ENCODE peak calls at places on chromosomes 5 and 9, in four cellular contexts. K is suprapubic skin; V is mammary epithelial cell; G is CD8-positive, alpha-beta T cell. N is an unnamed sample.

GRCh38 chr5:80070338-80071056 is 35.3 kb downstream of the THBS4 start:
- DNase-seq in K (no peak), G (no peak), V (no peak), N (no peak)

GRCh38 chr5:151067632-151068031 is 13.2 kb downstream of the TNIP1 start:
- DNase-seq in V (no peak), G (no peak), K (no peak), N (no peak)

GRCh38 chr9:100472725-100473261 is at the start of gene TMEFF1:
- DNase-seq in G (peak), V (peak), K (no peak), N (peak)

GRCh38 chr5:168219515-168220410 is 71.7 kb upstream of the WWC1 start:
- DNase-seq in K (no peak), G (no peak), V (peak), N (peak)

GRCh38 chr5:62934319-62934718 is 355.7 kb downstream of the LRRC70 start:
- DNase-seq in V (no peak), K (no peak), G (no peak), N (no peak)

GRCh38 chr5:167639761-167640160 is 651.7 kb upstream of the WWC1 start:
- DNase-seq in K (no peak), V (no peak), G (no peak), N (peak)

GRCh38 chr9:96376926-96377874 is 6.3 kb downstream of the SLC35D2 start:
- DNase-seq in G (no peak), K (no peak), V (peak), N (peak)

GRCh38 chr5:145936401-145937131 is at the start of gene SH3RF2:
- DNase-seq in G (no peak), V (peak), K (peak), N (peak)

GRCh38 chr9:132776268-132776667 is 101.8 kb downstream of the AK8 start:
- DNase-seq in K (no peak), G (no peak), V (no peak), N (no peak)

GRCh38 chr5:54249210-54250028 is 61.0 kb downstream of the ARL15 start:
- DNase-seq in G (peak), K (no peak), V (no peak), N (peak)

GRCh38 chr9:981491-981898 is 5.0 kb downstream of the DMRT3 start:
- DNase-seq in V (no peak), G (no peak), K (no peak), N (no peak)

GRCh38 chr5:163387970-163388369 is 49.4 kb upstream of the CCNG1 start:
- DNase-seq in K (no peak), G (no peak), V (no peak), N (no peak)

GRCh38 chr9:33510264-33511183 is 13.5 kb upstream of the ANKRD18B start:
- DNase-seq in G (peak), V (peak), K (peak), N (peak)

GRCh38 chr5:66958984-66959641 is 237.5 kb downstream of the CD180 start:
- DNase-seq in G (no peak), V (peak), K (peak), N (peak)

GRCh38 chr5:43702815-43703214 is 99.8 kb downstream of the NNT start:
- DNase-seq in G (no peak), V (no peak), K (no peak), N (peak)

GRCh38 chr5:38193015-38193581 is 65.3 kb upstream of the EGFLAM start:
- DNase-seq in K (peak), G (peak), V (peak), N (peak)

GRCh38 chr5:170541146-170541769 is 37.4 kb downstream of the KCNIP1 start:
- DNase-seq in V (no peak), K (no peak), G (no peak), N (no peak)

GRCh38 chr9:2662496-2662895 is 40.9 kb downstream of the VLDLR start:
- DNase-seq in G (no peak), K (no peak), V (no peak), N (no peak)

GRCh38 chr9:37632479-37632878 is 18.3 kb upstream of the FRMPD1 start:
- DNase-seq in K (no peak), V (no peak), G (no peak), N (no peak)

GRCh38 chr5:154296525-154297159 is 106.1 kb downstream of the GALNT10 start:
- DNase-seq in K (no peak), V (no peak), G (no peak), N (no peak)

GRCh38 chr9:127397722-127398647 is 1.0 kb downstream of the SLC2A8 start:
- DNase-seq in G (peak), K (no peak), V (peak), N (peak)

GRCh38 chr5:171980729-171981128 is 25.7 kb downstream of the FBXW11 start:
- DNase-seq in V (no peak), K (no peak), G (no peak), N (no peak)

GRCh38 chr9:36961568-36962360 is 72.3 kb downstream of the PAX5 start:
- DNase-seq in K (no peak), G (no peak), V (no peak), N (no peak)

GRCh38 chr5:20833081-20833627 is 845.2 kb upstream of the CDH18 start:
- DNase-seq in V (no peak), K (no peak), G (no peak), N (no peak)

GRCh38 chr5:83628360-83628759 is 92.3 kb downstream of the HAPLN1 start:
- DNase-seq in V (no peak), G (no peak), K (no peak), N (peak)

GRCh38 chr5:172710695-172711094 is 60.3 kb downstream of the DUSP1 start:
- DNase-seq in G (no peak), K (no peak), V (no peak), N (no peak)

GRCh38 chr9:121699271-121700164 is 48.1 kb downstream of the DAB2IP start:
- DNase-seq in G (peak), K (peak), V (peak), N (peak)

GRCh38 chr9:94697972-94698581 is 28.4 kb upstream of the AOPEP start:
- DNase-seq in K (no peak), G (no peak), V (peak), N (peak)

GRCh38 chr5:26323794-26324193 is 714.6 kb downstream of the CDH9 start:
- DNase-seq in K (no peak), V (no peak), G (no peak), N (no peak)

GRCh38 chr9:136673088-136673969 is 10.6 kb downstream of the EGFL7 start:
- DNase-seq in K (no peak), G (no peak), V (no peak), N (no peak)

GRCh38 chr9:136675477-136676296 is 11.6 kb downstream of the AGPAT2 start:
- DNase-seq in K (no peak), V (no peak), G (no peak), N (no peak)

GRCh38 chr9:136674786-136675349 is 12.2 kb downstream of the EGFL7 start:
- DNase-seq in G (no peak), V (no peak), K (no peak), N (no peak)

GRCh38 chr9:136672431-136673087 is 9.8 kb downstream of the EGFL7 start:
- DNase-seq in K (no peak), V (no peak), G (no peak), N (no peak)

DNA sequence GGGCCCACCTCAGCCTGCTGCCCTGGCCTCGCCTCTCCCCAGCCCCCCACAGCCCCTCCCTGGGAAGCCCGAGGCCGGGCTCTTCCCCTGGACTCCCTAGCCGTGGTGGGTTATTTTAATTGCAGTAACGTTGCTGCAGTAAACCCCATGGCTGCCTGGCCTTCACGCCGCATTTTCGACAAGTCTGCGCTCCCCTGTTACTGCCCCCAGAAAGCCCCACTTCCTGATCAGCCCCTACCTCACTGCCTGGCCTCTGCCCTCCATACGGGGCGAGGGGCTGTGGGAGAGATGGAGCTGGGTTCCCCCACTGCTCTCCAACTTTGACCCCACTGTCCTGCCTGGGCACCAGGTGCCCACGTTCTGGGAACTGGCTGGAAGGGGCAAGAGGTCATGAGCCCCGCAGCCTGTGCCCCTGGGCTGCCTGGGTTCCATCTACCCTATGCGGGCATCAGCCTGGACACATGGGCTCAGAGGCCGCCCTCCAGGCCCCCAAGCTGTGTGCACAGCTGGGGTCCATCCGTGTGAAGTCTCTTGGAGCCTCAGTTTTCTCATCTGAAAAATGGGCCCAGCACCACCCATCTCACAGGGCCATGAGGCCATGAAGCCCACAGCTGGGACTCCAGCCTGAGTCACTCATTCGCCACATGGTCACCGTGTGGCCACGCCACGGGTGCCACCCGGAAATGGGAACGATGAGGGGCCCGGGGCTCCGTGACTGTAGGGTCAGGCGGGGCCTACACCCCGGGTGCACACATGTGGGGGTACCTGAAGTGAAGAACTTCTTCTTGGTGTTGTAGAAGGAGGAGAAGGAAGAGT is 11.5 kb downstream of the EGFL7 start:
- DNase-seq in K (no peak), V (no peak), G (no peak), N (no peak)
- H3K4me3 ChIP-seq in K (no peak), V (no peak), G (no peak), N (no peak)

GRCh38 chr5:179816401-179817070 is 4.2 kb upstream of the SQSTM1 start:
- DNase-seq in V (no peak), K (peak), G (no peak), N (no peak)

GRCh38 chr5:179819296-179820126 is 1.2 kb upstream of the SQSTM1 start:
- DNase-seq in G (peak), V (peak), K (no peak), N (peak)

GRCh38 chr5:179815491-179816249 is 5.0 kb upstream of the SQSTM1 start:
- DNase-seq in K (no peak), V (no peak), G (no peak), N (no peak)

GRCh38 chr5:179818746-179819295 is 1.9 kb upstream of the SQSTM1 start:
- DNase-seq in K (peak), G (peak), V (peak), N (peak)

DNA sequence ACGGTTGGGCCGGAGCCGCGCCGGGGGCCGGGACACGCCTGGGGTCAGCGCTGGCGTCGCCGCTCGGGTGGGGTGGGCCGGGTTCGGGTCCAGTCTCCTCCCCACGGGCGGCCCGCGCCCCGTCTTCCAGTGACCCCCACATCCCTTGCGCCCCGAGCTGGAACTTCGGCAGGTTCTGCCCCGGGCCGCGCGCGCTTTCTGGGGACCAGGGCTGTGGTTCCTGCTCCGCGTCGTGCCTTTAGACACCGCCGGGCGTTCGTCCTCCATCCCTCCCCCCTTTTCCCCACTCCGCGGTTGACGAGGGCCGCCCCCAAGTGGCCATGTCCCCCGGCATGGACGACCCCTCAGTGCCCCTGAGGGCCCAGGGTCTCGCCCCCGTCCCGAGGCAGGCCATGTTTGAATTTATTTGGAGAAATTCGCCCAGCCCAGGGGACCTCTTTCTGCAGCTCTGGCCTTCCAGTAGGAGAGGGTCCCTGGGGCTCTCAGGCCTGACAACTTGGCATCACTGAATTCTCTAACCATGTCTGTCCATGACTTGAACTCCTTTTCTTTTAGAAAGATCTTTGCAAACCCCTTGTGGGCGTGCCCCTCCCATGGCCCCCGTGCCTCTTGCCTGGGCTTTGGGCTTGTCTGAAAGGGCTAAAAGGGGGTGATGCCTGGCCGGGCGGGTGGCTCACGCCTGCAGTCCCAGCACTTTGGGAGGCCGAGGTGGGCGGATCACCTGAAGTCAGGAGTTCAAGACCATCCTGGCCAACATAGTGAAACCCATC is 3.4 kb upstream of the SQSTM1 start:
- DNase-seq in K (peak), V (no peak), G (no peak), N (no peak)
- H3K4me3 ChIP-seq in K (peak), V (no peak), G (no peak), N (peak)

GRCh38 chr5:108341866-108342265 is 40.0 kb downstream of the FBXL17 start:
- DNase-seq in V (no peak), K (no peak), G (no peak), N (no peak)

GRCh38 chr5:108340131-108340530 is 41.8 kb downstream of the FBXL17 start:
- DNase-seq in G (no peak), K (no peak), V (no peak), N (no peak)

GRCh38 chr5:108344103-108344822 is 37.6 kb downstream of the FBXL17 start:
- DNase-seq in K (no peak), G (no peak), V (no peak), N (no peak)

DNA sequence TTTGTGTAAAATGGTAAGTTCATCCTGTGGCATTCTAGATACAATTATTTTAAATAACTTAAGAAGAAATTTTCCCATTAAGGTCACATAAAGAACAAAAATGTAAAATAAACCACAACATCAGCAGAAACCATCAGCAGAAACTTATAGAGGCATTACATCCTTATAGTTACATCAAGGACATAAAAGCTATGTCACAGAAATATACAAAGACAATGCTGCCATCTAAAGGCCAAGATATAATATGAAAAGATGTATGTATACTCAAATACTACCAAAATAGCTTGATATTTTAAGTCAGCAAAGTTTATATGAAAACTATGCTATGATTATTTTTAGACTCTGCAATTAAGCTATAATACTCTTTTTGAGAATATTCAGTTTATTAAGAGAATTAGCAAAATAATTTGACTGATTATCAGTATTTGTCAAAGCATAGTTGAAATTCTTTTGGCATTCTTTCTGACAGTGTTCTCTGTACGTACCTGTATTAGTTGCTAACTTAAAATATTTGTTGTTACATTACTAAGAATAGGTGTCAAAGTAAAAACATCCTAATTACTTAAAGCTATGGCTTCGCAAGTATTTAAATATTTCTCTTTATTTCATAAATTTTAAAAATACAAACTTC is 36.2 kb downstream of the FBXL17 start:
- DNase-seq in K (no peak), V (peak), G (no peak), N (peak)
- H3K4me3 ChIP-seq in K (no peak), V (no peak), G (no peak), N (no peak)

GRCh38 chr9:109974143-109974917 is 194.3 kb downstream of the PALM2AKAP2 start:
- DNase-seq in G (no peak), K (no peak), V (no peak), N (no peak)
- H3K4me3 ChIP-seq in G (no peak), K (no peak), V (no peak), N (no peak)

GRCh38 chr5:1883120-1883924 is 597 bp upstream of the IRX4 start:
- DNase-seq in K (no peak), G (no peak), V (peak), N (no peak)

GRCh38 chr5:1880377-1881272 is 2.1 kb downstream of the IRX4 start:
- DNase-seq in K (no peak), G (no peak), V (no peak), N (no peak)

GRCh38 chr5:1882337-1883119 is at the start of gene IRX4:
- DNase-seq in G (no peak), V (peak), K (no peak), N (no peak)

GRCh38 chr5:1881273-1881586 is 1.5 kb downstream of the IRX4 start:
- DNase-seq in K (no peak), G (no peak), V (peak), N (no peak)

DNA sequence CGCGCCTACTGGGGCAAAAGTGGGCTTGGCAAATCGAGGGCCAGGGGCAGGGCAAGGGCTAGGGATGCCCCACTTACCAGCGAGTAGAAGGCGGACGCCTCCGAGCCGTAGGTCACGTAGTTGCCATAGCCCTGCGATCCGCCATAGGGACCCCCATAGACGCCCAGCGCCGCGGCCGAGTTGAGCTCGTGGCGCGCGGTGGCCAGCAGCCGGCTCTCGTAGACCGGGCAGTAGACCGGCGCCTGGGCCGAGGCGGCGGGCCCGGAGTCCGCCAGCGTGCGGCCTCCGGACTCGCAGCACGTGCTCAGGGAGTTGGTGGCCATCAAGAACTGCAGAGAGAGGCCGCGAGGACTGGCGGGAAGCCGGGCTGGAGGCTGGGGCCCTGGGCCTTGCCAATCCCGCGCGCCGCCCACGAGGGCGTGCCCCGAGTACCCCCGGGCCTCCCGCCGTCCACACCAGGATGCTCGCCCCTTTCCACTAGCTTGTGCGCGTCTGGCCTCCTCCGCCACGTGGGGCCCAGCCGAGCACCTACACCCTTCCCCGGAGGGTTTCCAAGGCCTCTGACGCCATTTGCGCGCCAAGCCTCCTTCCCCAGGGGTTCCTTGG is 891 bp downstream of the IRX4 start:
- DNase-seq in V (peak), K (no peak), G (no peak), N (no peak)
- H3K4me3 ChIP-seq in V (peak), K (peak), G (no peak), N (no peak)

DNA sequence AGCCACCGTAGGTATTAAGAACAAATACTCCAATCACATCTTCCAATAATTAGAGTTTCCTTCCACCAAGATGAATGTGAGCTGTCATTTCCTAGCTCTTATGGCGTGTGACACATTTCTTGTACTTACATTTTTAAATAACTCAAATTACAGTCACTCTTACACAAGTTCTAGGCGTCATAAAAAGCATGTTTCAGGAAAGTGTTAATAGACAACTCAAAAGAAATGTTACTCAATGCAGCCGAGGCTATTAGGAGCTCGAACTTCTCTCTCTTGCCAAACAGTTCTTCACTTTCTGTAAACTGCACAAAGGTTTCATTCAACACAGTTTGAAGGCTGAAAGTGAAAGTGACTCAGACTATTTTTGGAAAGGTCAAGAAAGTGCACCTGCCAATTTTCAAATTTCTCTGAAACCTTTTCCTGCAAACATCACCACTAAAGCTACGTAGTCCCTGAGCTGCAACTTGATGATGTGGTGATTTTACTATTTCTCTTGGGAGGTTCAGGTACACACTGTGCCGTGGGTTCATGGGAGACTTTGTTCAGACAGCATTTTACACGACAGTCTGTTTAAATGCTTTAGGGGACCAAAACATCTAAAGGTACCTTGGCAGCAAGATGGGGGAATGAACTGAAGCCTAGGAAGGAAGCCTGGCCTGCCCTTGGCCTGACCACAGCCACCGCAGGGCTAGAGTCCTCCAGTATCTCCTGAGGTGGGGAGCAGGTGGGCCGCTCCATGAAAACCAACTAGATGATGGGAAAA is 153.6 kb downstream of the AUH start:
- DNase-seq in G (no peak), V (peak), K (no peak), N (peak)
- H3K4me3 ChIP-seq in G (no peak), V (no peak), K (no peak), N (no peak)

N was measured in astrocyte of the spinal cord.